ENCODE peak calls at places on chromosomes 2 and 18, in nine cellular contexts. N is right lobe of liver, X is left lung, F is choroid plexus epithelial cell, L is tibial artery, C is heart left ventricle, B is fibroblast of mammary gland, Y is astrocyte of the spinal cord, D is PC-3. K is an unnamed sample.

GRCh38 chr2:199462167-199462976 is 4.6 kb upstream of the SATB2 start:
- DNase-seq in B (no peak), X (no peak), F (no peak), L (no peak), C (no peak), D (no peak), N (no peak), Y (no peak), K (no peak)

GRCh38 chr2:189661957-189662321 is 680 bp downstream of the ASNSD1 start:
- DNase-seq in Y (no peak), N (no peak), C (no peak), B (no peak), D (peak; percentile 6), L (no peak), X (no peak), F (no peak), K (no peak)

GRCh38 chr2:44560961-44561360 is 199.2 kb downstream of the CAMKMT start:
- DNase-seq in C (no peak), F (peak; percentile 76), B (no peak), L (no peak), Y (no peak), N (no peak), X (no peak), D (peak; percentile 50), K (peak; percentile 36)

GRCh38 chr2:188039307-188039706 is 252.4 kb upstream of the GULP1 start:
- DNase-seq in L (no peak), X (no peak), N (no peak), Y (no peak), C (no peak), B (no peak), D (no peak), F (no peak), K (no peak)

GRCh38 chr2:46568212-46569009 is 89.0 kb downstream of the TMEM247 start:
- DNase-seq in C (no peak), F (no peak), N (no peak), D (no peak), X (no peak), L (no peak), B (no peak), Y (no peak), K (no peak)

GRCh38 chr18:60892855-60893254 is 440.4 kb upstream of the CDH20 start:
- DNase-seq in X (peak; percentile 57), D (peak; percentile 91), N (no peak), Y (peak; percentile 63), C (no peak), L (no peak), B (peak; percentile 73), F (peak; percentile 80), K (peak; percentile 97)

GRCh38 chr2:205461169-205461568 is 221.1 kb upstream of the NRP2 start:
- DNase-seq in X (no peak), N (no peak), F (no peak), Y (no peak), B (no peak), D (no peak), L (no peak), C (no peak), K (peak; percentile 14)

GRCh38 chr2:41994177-41994576 is 53.6 kb upstream of the PKDCC start:
- DNase-seq in N (no peak), D (no peak), Y (peak; percentile 20), F (no peak), C (no peak), B (peak; percentile 93), L (no peak), X (no peak), K (peak; percentile 5)

GRCh38 chr18:45828917-45829811 is 3.7 kb downstream of the SIGLEC15 start:
- DNase-seq in D (no peak), Y (no peak), B (no peak), F (no peak), X (no peak), C (no peak), L (no peak), N (no peak), K (no peak)

GRCh38 chr2:136116813-136117390 is 1.0 kb downstream of the CXCR4 start:
- DNase-seq in D (no peak), F (no peak), B (no peak), Y (no peak), X (peak; percentile 70), N (peak; percentile 64), L (no peak), C (peak; percentile 32), K (no peak)

GRCh38 chr2:120177011-120177621 is 46.1 kb downstream of the TMEM185B start:
- DNase-seq in C (peak; percentile 18), D (no peak), B (no peak), X (peak; percentile 57), N (peak; percentile 69), L (no peak), Y (no peak), F (no peak), K (peak; percentile 94)
- H3K4me3 ChIP-seq in C (peak overlapping the region; percentile 15), D (no peak overlapping the region), B (no peak overlapping the region), X (peak overlapping the region; percentile 35), N (no peak overlapping the region), L (peak overlapping the region; percentile 20), Y (no peak overlapping the region), F (no peak overlapping the region), K (peak overlapping the region; percentile 59)

DNA sequence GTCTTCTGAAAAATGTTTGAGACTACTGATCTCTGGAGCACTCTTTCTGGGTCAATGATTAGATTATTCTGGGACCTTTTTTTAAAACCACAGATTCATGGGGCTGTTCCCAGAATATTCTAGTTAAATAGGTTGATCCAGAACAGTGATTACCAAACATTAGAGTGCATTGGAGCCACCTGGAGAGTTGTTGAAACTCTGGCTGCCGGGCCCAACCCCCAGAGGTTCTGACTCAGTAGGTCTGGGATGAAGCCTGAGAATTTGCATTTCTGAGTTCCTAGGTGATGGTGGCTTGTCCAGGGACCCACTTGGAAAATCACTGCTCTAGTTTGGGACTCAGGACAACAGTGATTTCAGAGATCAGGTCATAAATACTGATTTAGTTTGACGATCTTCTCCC is 197.3 kb downstream of the PTPRM start:
- DNase-seq in D (no peak), F (no peak), B (no peak), N (no peak), L (no peak), Y (no peak), C (no peak), X (no peak), K (no peak)
- TF ChIP-seq CTCF in D (no peak), F (no peak), B (no peak), N (no peak), L (no peak), Y (no peak), C (no peak), X (no peak), K (no peak)

GRCh38 chr2:150639917-150640538 is 152.6 kb upstream of the RND3 start:
- DNase-seq in B (no peak), C (no peak), Y (no peak), X (no peak), D (no peak), F (no peak), N (no peak), L (no peak), K (no peak)
- H3K4me3 ChIP-seq in B (no peak overlapping the region), C (no peak overlapping the region), Y (no peak overlapping the region), X (no peak overlapping the region), D (no peak overlapping the region), F (no peak overlapping the region), N (no peak overlapping the region), L (peak overlapping the region; percentile 28), K (no peak overlapping the region)

GRCh38 chr18:77552945-77553344 is 303.3 kb downstream of the GALR1 start:
- DNase-seq in L (no peak), Y (no peak), X (no peak), C (no peak), N (no peak), F (no peak), B (no peak), D (no peak), K (no peak)
- TF ChIP-seq CTCF in L (no peak), Y (no peak), X (no peak), C (no peak), N (no peak), F (no peak), B (no peak), D (no peak), K (no peak)

DNA sequence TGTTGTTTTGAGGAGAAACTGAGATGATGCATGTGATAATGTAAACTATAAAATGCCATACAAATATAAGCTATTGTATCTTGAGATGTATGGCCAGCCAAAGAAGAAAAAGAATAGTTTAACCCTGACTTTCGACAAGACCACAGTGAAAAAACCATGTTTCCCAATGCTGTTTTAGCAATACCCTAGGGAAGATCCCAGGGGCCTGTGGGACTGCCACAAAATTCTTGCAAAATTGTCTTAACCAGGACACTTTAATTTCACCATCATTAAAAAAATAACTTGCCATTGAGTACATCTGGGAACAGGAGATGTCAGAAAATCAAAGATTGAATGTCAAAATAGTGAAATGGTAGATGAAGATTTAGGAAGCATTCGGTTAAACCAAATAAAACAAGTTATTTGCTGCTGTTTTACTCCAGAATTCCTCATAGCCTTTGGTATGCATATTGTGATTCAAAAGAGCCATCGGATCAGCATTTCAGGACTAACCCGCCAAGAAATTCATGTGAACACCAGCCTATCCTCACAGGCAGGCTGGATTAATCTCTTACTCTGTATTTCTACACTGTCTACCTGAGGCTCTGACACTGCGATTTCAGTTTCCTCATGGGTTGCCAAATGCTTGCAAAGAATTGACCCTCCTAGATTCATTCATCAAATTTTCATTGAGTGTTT is 49.0 kb upstream of the SP3 start:
- DNase-seq in L (no peak), D (no peak), N (no peak), X (no peak), Y (no peak), C (no peak), F (no peak), B (peak; percentile 55), K (no peak)
- H3K4me3 ChIP-seq in L (no peak overlapping the region), D (no peak overlapping the region), N (no peak overlapping the region), X (no peak overlapping the region), Y (no peak overlapping the region), C (peak overlapping the region; percentile 49), F (no peak overlapping the region), B (no peak overlapping the region), K (no peak overlapping the region)

GRCh38 chr2:241641631-241642030 is 4.1 kb downstream of the ATG4B start:
- DNase-seq in N (no peak), F (no peak), L (no peak), D (no peak), C (no peak), X (no peak), Y (no peak), B (no peak), K (no peak)
- TF ChIP-seq CTCF in N (no peak), F (no peak), L (no peak), D (no peak), C (no peak), X (no peak), Y (no peak), B (no peak), K (no peak)

DNA sequence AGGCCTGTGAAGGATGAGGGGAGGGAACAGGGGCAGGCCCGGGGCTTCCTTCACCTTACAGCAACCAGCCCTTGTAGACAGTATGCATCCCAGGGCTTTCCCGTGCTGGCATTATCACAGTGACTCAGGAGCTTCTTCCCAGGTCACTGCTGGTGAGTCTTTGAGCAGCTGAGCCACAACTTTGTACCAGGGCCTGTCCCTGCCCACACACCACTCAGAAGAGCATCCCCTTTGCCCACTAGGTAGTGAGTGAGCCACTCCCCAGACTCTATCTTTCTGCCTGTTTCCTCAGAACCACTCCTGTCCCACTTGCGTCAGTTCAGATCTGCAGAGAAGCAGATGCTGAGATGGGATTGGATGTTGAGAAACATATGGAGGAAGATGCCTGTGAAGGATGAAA is 69.6 kb upstream of the ALPP start:
- DNase-seq in N (no peak), Y (no peak), B (no peak), D (no peak), F (no peak), L (no peak), C (no peak), X (no peak), K (no peak)
- H3K4me3 ChIP-seq in N (no peak overlapping the region), Y (no peak overlapping the region), B (no peak overlapping the region), D (no peak overlapping the region), F (no peak overlapping the region), L (no peak overlapping the region), C (no peak overlapping the region), X (no peak overlapping the region), K (no peak overlapping the region)

GRCh38 chr2:78023356-78023755 is 501.2 kb upstream of the LRRTM4 start:
- DNase-seq in F (no peak), C (no peak), Y (no peak), N (no peak), L (no peak), D (no peak), X (no peak), B (no peak), K (no peak)
- TF ChIP-seq CTCF in F (no peak), C (no peak), Y (no peak), N (no peak), L (no peak), D (no peak), X (no peak), B (no peak), K (no peak)